ENCODE peak calls at places on chromosomes 12 and 14, in nine cellular contexts. O is astrocyte; R is skeletal muscle cell; P is GOT3; X is fibroblast of pulmonary artery; D is stimulated activated CD4-positive, alpha-beta T cell treated with anti-CD3 and anti-CD28 coated beads, TNF-alpha, amount 100 ng/mL, for 4 hours; A is GM04504; M is CD8-positive, alpha-beta T cell; N is ureter. B is an unnamed sample.

GRCh38 chr14:77087631-77088030 is 10.4 kb upstream of the CIPC start:
- DNase-seq in X (no peak), R (no peak), D (no peak), O (no peak), M (no peak), P (no peak), N (no peak), A (no peak), B (no peak)

GRCh38 chr12:85445060-85445938 is 165.3 kb downstream of the ALX1 start:
- DNase-seq in X (no peak), D (no peak), O (no peak), A (no peak), N (no peak), M (no peak), P (no peak), R (no peak), B (no peak)

GRCh38 chr14:71304588-71305133 is 397.4 kb downstream of the PCNX1 start:
- DNase-seq in X (no peak), N (no peak), M (no peak), O (no peak), A (no peak), P (no peak), R (no peak), D (no peak), B (no peak)

GRCh38 chr12:120196363-120196762 is 1.8 kb upstream of the GCN1 start:
- DNase-seq in O (no peak), R (no peak), X (no peak), A (no peak), P (no peak), D (no peak), N (no peak), M (no peak), B (no peak)

GRCh38 chr14:59274991-59275391 is 86.5 kb downstream of the DAAM1 start:
- DNase-seq in D (no peak), A (no peak), P (no peak), O (peak), X (no peak), R (no peak), N (no peak), M (no peak), B (no peak)

GRCh38 chr14:44564908-44565307 is 57.8 kb upstream of the FSCB start:
- DNase-seq in A (no peak), D (no peak), R (no peak), O (peak), P (no peak), X (peak), M (no peak), N (no peak), B (no peak)

GRCh38 chr12:93429448-93429847 is 12.3 kb downstream of the UBE2N start:
- DNase-seq in A (no peak), O (no peak), M (no peak), N (no peak), D (no peak), R (no peak), P (no peak), X (no peak), B (no peak)

GRCh38 chr14:22465201-22465835 is 123.7 kb downstream of the DAD1 start:
- DNase-seq in N (no peak), R (no peak), O (no peak), X (no peak), P (no peak), M (no peak), A (no peak), D (no peak), B (no peak)